ENCODE peak calls at places on chromosomes 5 and 9, in four cellular contexts. T is MM.1S, B is fibroblast of villous mesenchyme, U is endothelial cell. D is an unnamed sample.

GRCh38 chr9:29212590-29213373 is 1639.5 kb upstream of the C9orf72 start:
- DNase-seq in T (peak; percentile 35), B (peak; percentile 13), U (peak; percentile 58), D (no peak)

GRCh38 chr9:115524467-115525059 is 406.6 kb upstream of the TNC start:
- DNase-seq in T (peak; percentile 39), B (peak; percentile 82), U (peak; percentile 47), D (no peak)

GRCh38 chr5:143207563-143208364 is 195.7 kb downstream of the NR3C1 start:
- DNase-seq in T (no peak), B (no peak), U (no peak), D (no peak)

GRCh38 chr9:130101963-130102362 is 48.3 kb downstream of the GPR107 start:
- DNase-seq in T (no peak), B (no peak), U (no peak), D (no peak)

GRCh38 chr9:77647659-77648457 is at the start of gene GNA14:
- DNase-seq in T (no peak), B (no peak), U (peak; percentile 38), D (no peak)

GRCh38 chr9:6106576-6107339 is 91.3 kb upstream of the RANBP6 start:
- DNase-seq in T (peak; percentile 90), B (peak; percentile 70), U (peak; percentile 28), D (no peak)

GRCh38 chr5:34412769-34413168 is 243.4 kb upstream of the RAI14 start:
- DNase-seq in T (no peak), B (peak; percentile 37), U (no peak), D (no peak)

GRCh38 chr5:54093861-54094260 is 216.5 kb downstream of the ARL15 start:
- DNase-seq in T (no peak), B (no peak), U (no peak), D (no peak)

GRCh38 chr5:68251386-68251785 is 35.8 kb downstream of the PIK3R1 start:
- DNase-seq in T (no peak), B (no peak), U (no peak), D (no peak)

GRCh38 chr5:33834334-33834733 is 57.5 kb downstream of the ADAMTS12 start:
- DNase-seq in T (no peak), B (no peak), U (no peak), D (peak; percentile 55)

GRCh38 chr9:71990466-71990865 is 69.9 kb downstream of the C9orf57 start:
- DNase-seq in T (no peak), B (no peak), U (no peak), D (no peak)

GRCh38 chr5:119386945-119387344 is 31.1 kb downstream of the TNFAIP8 start:
- DNase-seq in T (no peak), B (peak; percentile 38), U (no peak), D (no peak)

GRCh38 chr5:84085387-84086041 is 299.2 kb downstream of the EDIL3 start:
- DNase-seq in T (no peak), B (no peak), U (no peak), D (no peak)

GRCh38 chr9:130104413-130105193 is 50.9 kb downstream of the GPR107 start:
- DNase-seq in T (no peak), B (no peak), U (no peak), D (no peak)

GRCh38 chr5:135426102-135427082 is 20.8 kb downstream of the DCANP1 start:
- DNase-seq in T (peak; percentile 62), B (peak; percentile 63), U (peak; percentile 44), D (no peak)

GRCh38 chr5:53249529-53249928 is 140.0 kb upstream of the MOCS2 start:
- DNase-seq in T (no peak), B (peak; percentile 94), U (no peak), D (peak; percentile 91)

GRCh38 chr5:72180925-72181324 is 73.7 kb downstream of the MAP1B start:
- DNase-seq in T (no peak), B (no peak), U (no peak), D (no peak)

GRCh38 chr9:35711501-35712428 is 20.2 kb downstream of the TLN1 start:
- DNase-seq in T (peak; percentile 16), B (no peak), U (no peak), D (no peak)

GRCh38 chr5:60700347-60700815 is 415 bp upstream of the DEPDC1B start:
- DNase-seq in T (peak; percentile 24), B (no peak), U (no peak), D (no peak)

GRCh38 chr5:134131578-134132350 is 17.3 kb downstream of the TCF7 start:
- DNase-seq in T (no peak), B (no peak), U (no peak), D (no peak)

GRCh38 chr5:180209137-180209581 is at the start of gene RASGEF1C:
- DNase-seq in T (no peak), B (peak; percentile 55), U (peak; percentile 87), D (no peak)

GRCh38 chr5:179697108-179697507 is 1.7 kb upstream of the CANX start:
- DNase-seq in T (no peak), B (no peak), U (no peak), D (no peak)

GRCh38 chr5:80055491-80056170 is 20.5 kb downstream of the THBS4 start:
- DNase-seq in T (no peak), B (no peak), U (no peak), D (no peak)

GRCh38 chr5:14068136-14068535 is 75.0 kb upstream of the TRIO start:
- DNase-seq in T (no peak), B (no peak), U (no peak), D (no peak)

GRCh38 chr9:120905794-120906248 is 20.8 kb downstream of the TRAF1 start:
- DNase-seq in T (no peak), B (no peak), U (no peak), D (no peak)

GRCh38 chr9:129398101-129398795 is 220.2 kb upstream of the IER5L start:
- DNase-seq in T (no peak), B (no peak), U (no peak), D (no peak)

GRCh38 chr5:120035815-120036577 is 406.6 kb downstream of the FAM170A start:
- DNase-seq in T (no peak), B (no peak), U (no peak), D (no peak)

GRCh38 chr9:121673576-121673975 is 22.1 kb downstream of the DAB2IP start:
- DNase-seq in T (no peak), B (no peak), U (no peak), D (no peak)

GRCh38 chr5:154519375-154519774 is 41.3 kb upstream of the HAND1 start:
- DNase-seq in T (no peak), B (peak; percentile 9), U (no peak), D (no peak)

GRCh38 chr5:115895821-115896220 is 54.1 kb downstream of the AP3S1 start:
- DNase-seq in T (no peak), B (peak; percentile 13), U (no peak), D (no peak)

GRCh38 chr9:32010322-32010721 is 374.1 kb upstream of the ACO1 start:
- DNase-seq in T (no peak), B (no peak), U (no peak), D (no peak)

GRCh38 chr9:98057095-98057799 is 715 bp downstream of the NANS start:
- DNase-seq in T (peak; percentile 56), B (peak; percentile 29), U (no peak), D (no peak)

GRCh38 chr9:5529683-5530221 is 19.4 kb downstream of the PDCD1LG2 start:
- DNase-seq in T (peak; percentile 62), B (no peak), U (no peak), D (no peak)

GRCh38 chr5:131682824-131683223 is 47.8 kb upstream of the RAPGEF6 start:
- DNase-seq in T (no peak), B (no peak), U (no peak), D (no peak)

GRCh38 chr9:79131876-79132377 is 439.8 kb upstream of the TLE4 start:
- DNase-seq in T (no peak), B (no peak), U (no peak), D (no peak)

GRCh38 chr5:128236334-128236733 is 152.8 kb downstream of the SLC12A2 start:
- DNase-seq in T (no peak), B (no peak), U (no peak), D (no peak)
- TF ChIP-seq CTCF in T (no peak), B (no peak), U (no peak), D (no peak)

GRCh38 chr9:86735772-86736458 is 211.4 kb downstream of the GAS1 start:
- DNase-seq in T (no peak), B (no peak), U (no peak), D (no peak)
- TF ChIP-seq CTCF in T (no peak), B (no peak), U (no peak), D (no peak)

GRCh38 chr9:124858330-124859046 is 3.3 kb downstream of the RPL35 start:
- DNase-seq in T (no peak), B (no peak), U (no peak), D (no peak)
- TF ChIP-seq CTCF in T (no peak), B (no peak), U (no peak), D (no peak)

GRCh38 chr9:107299437-107299836 is 16.4 kb downstream of the RAD23B start:
- DNase-seq in T (no peak), B (no peak), U (no peak), D (no peak)
- TF ChIP-seq CTCF in T (peak; percentile 18), B (peak; percentile 23), U (peak; percentile 30), D (no peak)

GRCh38 chr5:148653840-148654781 is at the start of gene HTR4:
- DNase-seq in T (no peak), B (no peak), U (peak; percentile 22), D (no peak)
- TF ChIP-seq CTCF in T (no peak), B (no peak), U (no peak), D (no peak)

GRCh38 chr9:127092041-127092608 is 30.3 kb downstream of the ANGPTL2 start:
- DNase-seq in T (no peak), B (no peak), U (no peak), D (no peak)

GRCh38 chr9:127093319-127094020 is 29.0 kb downstream of the ANGPTL2 start:
- DNase-seq in T (no peak), B (no peak), U (no peak), D (no peak)

GRCh38 chr9:127089639-127090081 is 32.8 kb downstream of the ANGPTL2 start:
- DNase-seq in T (no peak), B (no peak), U (no peak), D (no peak)

GRCh38 chr9:127090341-127090985 is 32.0 kb downstream of the ANGPTL2 start:
- DNase-seq in T (no peak), B (no peak), U (no peak), D (no peak)

DNA sequence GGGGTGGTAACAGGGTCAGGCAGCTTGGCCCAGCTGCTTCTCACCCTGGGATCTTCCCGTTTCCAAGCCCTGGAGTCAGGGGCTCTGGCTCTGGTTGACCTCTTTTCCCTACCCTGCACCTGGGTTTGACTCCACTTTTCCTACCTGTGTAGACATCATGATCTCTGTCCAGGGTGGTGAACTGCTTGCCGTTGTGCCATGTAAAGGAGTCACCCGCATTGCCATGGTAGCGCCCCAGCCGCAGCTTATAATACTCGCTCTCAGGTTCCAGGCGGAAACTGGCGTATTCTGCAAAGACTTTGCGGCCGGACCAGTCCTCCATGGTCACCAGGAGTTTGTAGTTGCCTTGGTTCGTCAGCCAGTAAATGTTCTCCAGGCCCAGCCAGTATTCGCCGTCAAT is 30.9 kb downstream of the ANGPTL2 start:
- DNase-seq in T (no peak), B (no peak), U (no peak), D (no peak)
- TF ChIP-seq CTCF in T (no peak), B (no peak), U (no peak), D (no peak)

DNA sequence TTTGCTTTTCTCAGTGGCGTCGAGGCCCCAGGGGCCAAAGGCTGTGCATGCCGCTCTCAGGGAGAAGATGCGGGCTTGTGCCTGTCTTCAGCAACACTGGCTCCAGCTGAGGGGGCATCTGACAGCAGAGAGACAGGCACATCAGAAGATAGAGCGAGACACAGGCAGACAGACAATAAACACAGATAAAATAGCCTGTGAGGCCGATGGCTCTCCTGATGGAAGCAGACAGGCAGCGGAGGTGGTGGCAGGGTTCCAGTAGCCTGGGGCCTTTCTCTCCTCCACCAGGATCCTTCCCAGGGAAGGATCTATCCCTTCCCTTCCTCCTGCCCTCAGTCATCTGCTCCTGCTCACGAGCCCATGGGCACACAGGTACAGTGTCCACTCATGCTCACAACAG is 16.6 kb upstream of the UNC5A start:
- DNase-seq in T (no peak), B (no peak), U (no peak), D (no peak)
- TF ChIP-seq CTCF in T (no peak), B (no peak), U (no peak), D (no peak)

D was measured in AG04449.